ENCODE peak calls at places on chromosomes 6 and 20, in four cellular contexts. V, T, I and W are unnamed samples.

GRCh38 chr6:20142866-20143265 is 69.4 kb downstream of the MBOAT1 start:
- DNase-seq in T (no peak), V (no peak), I (no peak), W (no peak)

GRCh38 chr20:63387917-63388316 is 26.8 kb upstream of the CHRNA4 start:
- DNase-seq in V (no peak), I (no peak), T (no peak), W (no peak)

GRCh38 chr6:167789358-167789757 is 37.4 kb upstream of the AFDN start:
- DNase-seq in T (no peak), I (no peak), V (no peak), W (no peak)

GRCh38 chr20:48783533-48784272 is 44.1 kb downstream of the PREX1 start:
- DNase-seq in I (no peak), V (no peak), T (peak), W (no peak)

GRCh38 chr6:161272600-161273355 is 1.1 kb downstream of the AGPAT4 start:
- DNase-seq in T (peak), I (no peak), V (no peak), W (no peak)

GRCh38 chr6:79119217-79119616 is 41.2 kb upstream of the PHIP start:
- DNase-seq in I (no peak), V (no peak), T (no peak), W (no peak)

GRCh38 chr20:13105864-13106457 is 97.2 kb downstream of the SPTLC3 start:
- DNase-seq in T (peak), V (no peak), I (no peak), W (peak)

GRCh38 chr20:3563548-3564177 is 92.8 kb downstream of the ATRN start:
- DNase-seq in I (no peak), T (peak), V (no peak), W (peak)

GRCh38 chr6:30748851-30749540 is 4.6 kb upstream of the IER3 start:
- DNase-seq in V (no peak), T (peak), I (no peak), W (no peak)

GRCh38 chr6:145138469-145139185 is 596.7 kb downstream of the EPM2A start:
- DNase-seq in I (no peak), T (no peak), V (no peak), W (no peak)

GRCh38 chr6:41092421-41093140 is 19.8 kb downstream of the NFYA start:
- DNase-seq in V (no peak), T (peak), I (no peak), W (no peak)

GRCh38 chr6:70310063-70310694 is 7.3 kb upstream of the COL9A1 start:
- DNase-seq in V (no peak), T (peak), I (no peak), W (peak)

GRCh38 chr6:57257911-57258541 is 35.9 kb upstream of the RAB23 start:
- DNase-seq in V (no peak), I (no peak), T (peak), W (no peak)

GRCh38 chr6:43088654-43089056 is 12.5 kb downstream of the PTK7 start:
- DNase-seq in V (no peak), I (no peak), T (no peak), W (no peak)

GRCh38 chr6:105965042-105965760 is 120.9 kb upstream of the PRDM1 start:
- DNase-seq in T (no peak), V (no peak), I (no peak), W (no peak)

GRCh38 chr6:134621858-134622257 is 303.9 kb upstream of the SGK1 start:
- DNase-seq in I (no peak), V (no peak), T (no peak), W (no peak)

GRCh38 chr6:101486124-101486523 is 92.6 kb downstream of the GRIK2 start:
- DNase-seq in T (no peak), V (no peak), I (no peak), W (no peak)

GRCh38 chr6:106643061-106643460 is 13.7 kb downstream of the QRSL1 start:
- DNase-seq in I (no peak), V (no peak), T (no peak), W (no peak)

GRCh38 chr20:6756961-6757595 is 10.4 kb upstream of the BMP2 start:
- DNase-seq in T (no peak), I (no peak), V (no peak), W (no peak)

GRCh38 chr6:44660561-44661220 is 273.2 kb downstream of the CDC5L start:
- DNase-seq in I (no peak), T (peak), V (no peak), W (no peak)

GRCh38 chr6:46651006-46651405 is 1.6 kb downstream of the CYP39A1 start:
- DNase-seq in V (no peak), I (no peak), T (no peak), W (no peak)

GRCh38 chr6:156832166-156832743 is 55.1 kb downstream of the ARID1B start:
- DNase-seq in V (no peak), I (no peak), T (peak), W (peak)

GRCh38 chr20:58753267-58753928 is 60.8 kb downstream of the NPEPL1 start:
- DNase-seq in I (no peak), V (no peak), T (no peak), W (no peak)

GRCh38 chr20:137668-138131 is 4.7 kb upstream of the DEFB126 start:
- DNase-seq in V (no peak), T (peak), I (no peak), W (peak)

GRCh38 chr6:82908661-82909060 is 157.0 kb downstream of the UBE3D start:
- DNase-seq in V (no peak), I (no peak), T (peak), W (no peak)

GRCh38 chr20:10498196-10498595 is 63.1 kb downstream of the SLX4IP start:
- DNase-seq in I (no peak), T (peak), V (no peak), W (no peak)

GRCh38 chr6:72966628-72967280 is 258.5 kb downstream of the KHDC1L start:
- DNase-seq in I (no peak), T (no peak), V (no peak), W (no peak)

GRCh38 chr6:146905313-146905712 is 298.9 kb upstream of the STXBP5 start:
- DNase-seq in V (no peak), T (peak), I (no peak), W (peak)

GRCh38 chr6:16149305-16149704 is 20.4 kb downstream of the MYLIP start:
- DNase-seq in I (no peak), V (no peak), T (no peak), W (no peak)

GRCh38 chr20:37575884-37576283 is 48.2 kb upstream of the BLCAP start:
- DNase-seq in I (no peak), T (no peak), V (no peak), W (no peak)

GRCh38 chr6:112039431-112039770 is 14.5 kb upstream of the CCN6 start:
- DNase-seq in V (no peak), I (no peak), T (no peak), W (no peak)

GRCh38 chr6:102415891-102416290 is 1022.4 kb downstream of the GRIK2 start:
- DNase-seq in I (no peak), T (no peak), V (no peak), W (no peak)

GRCh38 chr6:157974341-157974894 is 7.2 kb upstream of the SYNJ2 start:
- DNase-seq in T (peak), V (no peak), I (no peak), W (no peak)

GRCh38 chr6:105798057-105798456 is 288.1 kb upstream of the PRDM1 start:
- DNase-seq in T (peak), V (no peak), I (no peak), W (peak)

GRCh38 chr6:160031442-160031841 is 62.6 kb downstream of the IGF2R start:
- DNase-seq in V (no peak), T (peak), I (no peak), W (no peak)